ENCODE peak calls at places on chromosomes 3 and 15, in eight cellular contexts. W, N, L, Q, K, M, H and T are unnamed samples.

GRCh38 chr3:176848431-176849214 is 348.7 kb downstream of the TBL1XR1 start:
- DNase-seq in K (no peak), M (no peak), N (no peak), H (no peak), Q (peak; percentile 40), L (peak; percentile 82), W (no peak), T (no peak)

GRCh38 chr3:156750191-156750873 is 75.8 kb upstream of the LEKR1 start:
- DNase-seq in N (no peak), H (no peak), W (no peak), Q (peak; percentile 23), K (peak; percentile 64), L (no peak), M (no peak), T (peak; percentile 33)

GRCh38 chr15:95492388-95493070 is 838.0 kb upstream of the NR2F2 start:
- DNase-seq in M (no peak), N (no peak), H (no peak), K (no peak), L (peak; percentile 30), W (no peak), Q (no peak), T (no peak)

GRCh38 chr3:139528924-139529323 is 10.6 kb downstream of the RBP1 start:
- DNase-seq in K (no peak), W (no peak), Q (no peak), L (no peak), N (no peak), M (no peak), H (no peak), T (no peak)

GRCh38 chr3:13069495-13069894 is 3.7 kb downstream of the IQSEC1 start:
- DNase-seq in M (no peak), K (no peak), W (no peak), L (no peak), H (no peak), N (peak; percentile 51), Q (no peak), T (no peak)

GRCh38 chr3:126476166-126476975 is 680 bp upstream of the ZXDC start:
- DNase-seq in H (peak; percentile 89), K (no peak), Q (peak; percentile 44), M (peak; percentile 62), W (no peak), L (no peak), N (peak; percentile 63), T (peak; percentile 63)

GRCh38 chr3:128910006-128910405 is 30.6 kb downstream of the ACAD9 start:
- DNase-seq in W (no peak), H (peak; percentile 47), N (no peak), Q (no peak), M (no peak), K (no peak), L (no peak), T (no peak)

GRCh38 chr15:85711590-85712192 is 83.0 kb downstream of the KLHL25 start:
- DNase-seq in N (no peak), H (no peak), M (no peak), K (no peak), Q (peak; percentile 55), W (no peak), L (no peak), T (no peak)

GRCh38 chr3:133747907-133748639 is 1.9 kb downstream of the TF start:
- DNase-seq in K (no peak), Q (no peak), L (no peak), W (no peak), N (no peak), H (no peak), M (no peak), T (no peak)

GRCh38 chr15:58235961-58236360 is 97.8 kb downstream of the AQP9 start:
- DNase-seq in K (no peak), W (no peak), N (no peak), Q (no peak), H (no peak), M (no peak), L (no peak), T (no peak)

GRCh38 chr3:64214697-64215018 is 10.6 kb downstream of the PRICKLE2 start:
- DNase-seq in K (no peak), L (no peak), M (no peak), Q (peak; percentile 62), H (no peak), N (no peak), W (peak; percentile 69), T (no peak)

GRCh38 chr3:36650271-36650671 is 114.1 kb downstream of the DCLK3 start:
- DNase-seq in K (no peak), M (no peak), Q (peak; percentile 74), H (no peak), L (no peak), N (no peak), W (no peak), T (no peak)

GRCh38 chr15:90082140-90082713 is 20.0 kb downstream of the IDH2 start:
- DNase-seq in H (no peak), W (no peak), Q (no peak), L (no peak), N (no peak), K (peak; percentile 56), M (no peak), T (no peak)

GRCh38 chr3:101913173-101913572 is 63.9 kb downstream of the NFKBIZ start:
- DNase-seq in W (no peak), M (no peak), H (no peak), K (no peak), N (no peak), Q (peak; percentile 63), L (peak; percentile 50), T (no peak)

GRCh38 chr15:31352911-31353811 is 26.5 kb downstream of the KLF13 start:
- DNase-seq in H (peak; percentile 84), K (no peak), W (peak; percentile 52), M (peak; percentile 50), L (no peak), N (peak; percentile 64), Q (peak; percentile 78), T (no peak)

GRCh38 chr15:46170326-46170725 is 535.5 kb downstream of the SQOR start:
- DNase-seq in K (no peak), Q (no peak), L (no peak), M (no peak), W (no peak), N (no peak), H (no peak), T (no peak)

GRCh38 chr3:190175490-190175889 is 54.8 kb upstream of the P3H2 start:
- DNase-seq in H (no peak), K (peak; percentile 30), N (no peak), W (no peak), L (peak; percentile 31), Q (no peak), M (no peak), T (no peak)

GRCh38 chr15:41387646-41388045 is 14.7 kb downstream of the NDUFAF1 start:
- DNase-seq in N (no peak), L (no peak), H (no peak), W (no peak), K (no peak), M (no peak), Q (no peak), T (no peak)

GRCh38 chr3:41045491-41045890 is 153.8 kb upstream of the CTNNB1 start:
- DNase-seq in W (no peak), N (no peak), L (no peak), Q (no peak), H (no peak), K (no peak), M (no peak), T (no peak)